ENCODE peak calls at places on chromosomes 2 and 18, in nine cellular contexts. G is AG09309; T is NCI-H146; E is nephron progenitor cell; Q is neuronal stem cell; K is activated CD4-positive, alpha-beta memory T cell treated with anti-CD3 and anti-CD28 coated beads for 36 hours; A is NCI-H2081 treated with DMSO at 0.1 percent for 48 hours; N is substantia nigra; X is astrocyte of the spinal cord. L is an unnamed sample.

GRCh38 chr18:76345901-76346300 is 149.1 kb downstream of the ZNF516 start:
- DNase-seq in G (no peak), T (no peak), E (no peak), Q (no peak), K (no peak), A (no peak), N (no peak), X (no peak), L (no peak)

GRCh38 chr2:22486343-22486742 is 898.6 kb upstream of the KLHL29 start:
- DNase-seq in G (no peak), T (no peak), E (no peak), Q (no peak), K (no peak), A (no peak), N (no peak), X (no peak), L (no peak)

GRCh38 chr2:33583194-33583938 is 15.7 kb downstream of the FAM98A start:
- DNase-seq in G (no peak), T (peak; percentile 8), E (peak; percentile 25), Q (peak; percentile 12), K (peak; percentile 25), A (no peak), N (no peak), X (peak; percentile 62), L (peak; percentile 9)

GRCh38 chr2:84647267-84647666 is 131.0 kb downstream of the DNAH6 start:
- DNase-seq in G (no peak), T (no peak), E (no peak), Q (no peak), K (no peak), A (no peak), N (no peak), X (no peak), L (no peak)

GRCh38 chr2:95296036-95296435 is 1.1 kb upstream of the KCNIP3 start:
- DNase-seq in G (no peak), T (peak; percentile 61), E (no peak), Q (no peak), K (no peak), A (peak; percentile 60), N (no peak), X (no peak), L (no peak)

GRCh38 chr2:20635698-20636584 is 15.0 kb downstream of the HS1BP3 start:
- DNase-seq in G (peak; percentile 42), T (peak; percentile 68), E (peak; percentile 93), Q (peak; percentile 74), K (peak; percentile 69), A (peak; percentile 63), N (peak; percentile 81), X (peak; percentile 82), L (peak; percentile 48)

GRCh38 chr18:32287249-32287648 is 97.4 kb downstream of the MEP1B start:
- DNase-seq in G (no peak), T (no peak), E (no peak), Q (no peak), K (no peak), A (no peak), N (no peak), X (no peak), L (no peak)

GRCh38 chr2:158967731-158968395 is 577 bp upstream of the TANC1 start:
- DNase-seq in G (no peak), T (no peak), E (peak; percentile 66), Q (peak; percentile 58), K (no peak), A (no peak), N (peak; percentile 42), X (peak; percentile 81), L (no peak)

GRCh38 chr2:31302940-31303563 is 69.1 kb downstream of the EHD3 start:
- DNase-seq in G (no peak), T (no peak), E (no peak), Q (no peak), K (no peak), A (no peak), N (no peak), X (no peak), L (no peak)

L was measured in CMK.